ENCODE peak calls at places on chromosome 3, in four cellular contexts. P is MV-4-11, V is germinal center, S is MM.1S. M is an unnamed sample.

GRCh38 chr3:23130406-23130805 is 72.7 kb upstream of the UBE2E2 start:
- DNase-seq in V (no peak), S (no peak), P (no peak), M (no peak)

GRCh38 chr3:197809356-197810020 is 18.4 kb downstream of the LRCH3 start:
- DNase-seq in V (no peak), P (no peak), S (no peak), M (no peak)

GRCh38 chr3:10189557-10190374 is 25.0 kb downstream of the IRAK2 start:
- DNase-seq in S (peak; percentile 82), P (peak; percentile 96), V (no peak), M (peak; percentile 51)

GRCh38 chr3:33006571-33007286 is 55.3 kb downstream of the CCR4 start:
- DNase-seq in S (no peak), V (no peak), P (no peak), M (no peak)

GRCh38 chr3:141894524-141895176 is 18.2 kb downstream of the ATP1B3 start:
- DNase-seq in V (no peak), S (no peak), P (peak; percentile 58), M (no peak)

GRCh38 chr3:175571096-175571495 is 712.0 kb downstream of the NAALADL2 start:
- DNase-seq in V (no peak), P (no peak), S (no peak), M (no peak)

GRCh38 chr3:187334904-187335303 is 33.3 kb upstream of the RTP4 start:
- DNase-seq in V (no peak), P (no peak), S (no peak), M (no peak)

GRCh38 chr3:113953677-113954076 is 5.9 kb downstream of the ZDHHC23 start:
- DNase-seq in P (no peak), S (no peak), V (no peak), M (no peak)

M was measured in OCI-LY7.